ENCODE peak calls at places on chromosomes 7 and 10, in ten cellular contexts. S, F, A, K, I, Z, N, M, J and Y are unnamed samples.

GRCh38 chr7:3895341-3895740 is 594.3 kb downstream of the SDK1 start:
- DNase-seq in S (no peak), F (no peak), A (no peak), K (no peak), I (no peak), Z (no peak), N (no peak), M (peak; percentile 90), J (no peak), Y (no peak)

GRCh38 chr10:117007080-117007479 is 2.1 kb upstream of the SHTN1 start:
- DNase-seq in S (no peak), F (peak; percentile 61), A (no peak), K (no peak), I (peak; percentile 44), Z (no peak), N (no peak), M (no peak), J (no peak), Y (peak; percentile 57)

GRCh38 chr7:92635538-92635937 is 45.3 kb upstream of the FAM133B start:
- DNase-seq in S (no peak), F (no peak), A (no peak), K (no peak), I (no peak), Z (no peak), N (no peak), M (no peak), J (no peak), Y (no peak)

GRCh38 chr7:43664681-43665080 is 64.6 kb downstream of the COA1 start:
- DNase-seq in S (no peak), F (no peak), A (no peak), K (no peak), I (no peak), Z (no peak), N (no peak), M (no peak), J (no peak), Y (no peak)

GRCh38 chr10:113447278-113447677 is 105.6 kb upstream of the HABP2 start:
- DNase-seq in S (no peak), F (no peak), A (no peak), K (no peak), I (no peak), Z (no peak), N (no peak), M (no peak), J (no peak), Y (no peak)

GRCh38 chr7:28400838-28401360 is 11.4 kb upstream of the CREB5 start:
- DNase-seq in S (no peak), F (no peak), A (no peak), K (no peak), I (no peak), Z (no peak), N (no peak), M (no peak), J (no peak), Y (no peak)

GRCh38 chr7:113071465-113071864 is 15.2 kb downstream of the GPR85 start:
- DNase-seq in S (no peak), F (no peak), A (no peak), K (no peak), I (no peak), Z (no peak), N (no peak), M (no peak), J (no peak), Y (no peak)

GRCh38 chr7:36129048-36129534 is 24.0 kb upstream of the EEPD1 start:
- DNase-seq in S (no peak), F (peak; percentile 89), A (peak; percentile 85), K (peak; percentile 39), I (no peak), Z (no peak), N (peak; percentile 89), M (peak; percentile 92), J (peak; percentile 87), Y (peak; percentile 34)

GRCh38 chr7:45402480-45403218 is 171.5 kb upstream of the ADCY1 start:
- DNase-seq in S (no peak), F (no peak), A (no peak), K (no peak), I (no peak), Z (no peak), N (no peak), M (no peak), J (no peak), Y (no peak)

GRCh38 chr7:157951300-157952049 is 614.7 kb downstream of the DNAJB6 start:
- DNase-seq in S (no peak), F (no peak), A (no peak), K (no peak), I (no peak), Z (no peak), N (no peak), M (no peak), J (no peak), Y (no peak)

GRCh38 chr10:13302821-13303555 is 3.1 kb upstream of the PHYH start:
- DNase-seq in S (no peak), F (no peak), A (no peak), K (no peak), I (no peak), Z (no peak), N (no peak), M (no peak), J (no peak), Y (no peak)

GRCh38 chr10:19629559-19629958 is 186.7 kb upstream of the PLXDC2 start:
- DNase-seq in S (peak; percentile 86), F (peak; percentile 17), A (peak; percentile 63), K (no peak), I (no peak), Z (peak; percentile 86), N (peak; percentile 14), M (no peak), J (peak; percentile 72), Y (no peak)

DNA sequence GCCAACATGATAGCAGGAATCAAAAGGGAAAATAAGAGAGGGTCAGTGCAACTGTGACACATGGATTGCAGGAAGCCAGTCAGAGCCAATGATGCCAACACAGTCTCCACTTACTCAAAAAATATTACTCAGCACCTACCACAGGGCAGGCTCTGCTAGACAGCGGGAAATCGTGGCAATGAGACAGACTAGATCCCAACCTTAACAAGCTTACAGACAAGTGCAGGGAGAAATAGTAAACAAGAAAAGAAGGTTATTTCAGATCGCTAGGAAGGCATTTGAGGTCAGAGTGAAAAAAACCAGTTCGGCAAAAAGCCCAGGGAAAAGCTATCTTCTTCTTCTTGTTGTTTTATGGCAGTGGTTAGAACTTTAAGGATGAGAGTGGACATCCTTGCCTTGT is 45.2 kb upstream of the NPFFR1 start:
- DNase-seq in S (no peak), F (no peak), A (no peak), K (no peak), I (no peak), Z (no peak), N (no peak), M (no peak), J (no peak), Y (peak; percentile 85)
- TF ChIP-seq POLR2A in S (no peak), F (no peak), A (no peak), K (no peak), I (no peak), Z (no peak), N (no peak), M (no peak), J (no peak), Y (no peak)

DNA sequence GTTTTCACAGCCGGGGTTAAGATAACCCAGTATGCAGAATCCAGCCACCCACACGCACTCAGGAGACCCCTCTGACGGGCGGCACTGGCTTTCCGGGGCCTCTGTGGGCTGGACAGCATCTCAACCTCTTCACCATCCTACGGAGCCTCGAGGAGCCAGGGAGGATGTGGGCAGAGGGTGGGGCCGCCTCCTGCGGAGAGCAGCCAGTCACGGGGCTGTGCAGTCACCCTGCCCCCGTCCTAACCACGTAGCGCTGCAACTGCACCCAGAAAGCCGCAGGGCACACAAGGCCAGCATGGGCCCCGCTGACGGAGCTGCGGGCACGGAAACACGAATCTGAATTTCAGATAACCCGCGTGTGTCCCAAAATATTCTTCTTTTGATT is 270.3 kb downstream of the ELFN1 start:
- DNase-seq in S (peak; percentile 78), F (no peak), A (peak; percentile 76), K (peak; percentile 88), I (peak; percentile 33), Z (peak; percentile 68), N (peak; percentile 23), M (no peak), J (no peak), Y (peak; percentile 100)
- TF ChIP-seq POLR2A in S (no peak), F (no peak), A (no peak), K (no peak), I (no peak), Z (no peak), N (no peak), M (no peak), J (no peak), Y (peak; percentile 23)

DNA sequence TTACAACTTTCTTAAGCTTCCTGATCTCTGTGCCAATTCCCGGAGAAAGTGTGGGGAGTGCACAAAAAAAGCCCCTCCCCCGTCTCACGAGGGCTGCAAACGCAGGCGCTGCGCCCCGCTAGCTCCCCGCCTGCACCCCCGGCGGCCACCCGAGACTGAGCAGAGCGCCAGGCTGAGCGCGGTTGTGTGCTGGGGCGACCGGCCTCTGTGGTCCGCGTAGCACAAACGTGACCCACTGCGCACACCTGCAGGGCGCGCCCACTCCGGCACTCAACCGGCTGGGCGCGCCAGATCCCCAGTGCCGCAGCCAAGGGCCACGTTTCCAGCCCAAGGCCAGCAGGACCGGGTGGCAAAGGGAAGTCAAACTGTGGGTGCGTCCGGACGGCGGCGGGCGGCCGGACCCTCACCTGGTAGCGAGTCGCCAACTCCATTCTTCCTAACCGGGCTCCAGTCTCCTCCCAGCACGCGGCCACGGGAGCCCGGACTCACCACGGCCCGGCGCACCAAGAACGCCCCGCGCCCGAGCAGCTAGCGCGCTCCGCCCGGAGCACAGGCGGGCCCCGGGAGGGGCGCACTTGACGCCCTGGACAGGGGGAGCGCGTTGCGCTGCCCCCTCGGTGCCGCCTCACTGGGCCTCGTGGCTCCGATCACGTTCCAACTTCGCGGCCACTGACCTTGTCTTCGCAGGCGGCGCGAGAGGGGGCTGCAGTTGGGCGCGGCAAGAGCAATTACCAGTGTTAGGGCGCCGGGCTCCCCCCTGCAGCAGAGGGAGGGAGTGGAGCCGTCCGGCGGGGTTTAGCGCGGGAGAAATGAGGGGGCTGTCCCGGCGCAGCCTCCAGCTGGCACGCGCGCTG is at the start of gene CDCA7L:
- DNase-seq in S (peak; percentile 87), F (peak; percentile 81), A (peak; percentile 33), K (peak; percentile 93), I (peak; percentile 67), Z (peak; percentile 86), N (no peak), M (no peak), J (peak; percentile 78), Y (peak; percentile 92)
- TF ChIP-seq POLR2A in S (no peak), F (peak; percentile 48), A (no peak), K (peak; percentile 78), I (no peak), Z (peak; percentile 54), N (no peak), M (no peak), J (no peak), Y (peak; percentile 96)

DNA sequence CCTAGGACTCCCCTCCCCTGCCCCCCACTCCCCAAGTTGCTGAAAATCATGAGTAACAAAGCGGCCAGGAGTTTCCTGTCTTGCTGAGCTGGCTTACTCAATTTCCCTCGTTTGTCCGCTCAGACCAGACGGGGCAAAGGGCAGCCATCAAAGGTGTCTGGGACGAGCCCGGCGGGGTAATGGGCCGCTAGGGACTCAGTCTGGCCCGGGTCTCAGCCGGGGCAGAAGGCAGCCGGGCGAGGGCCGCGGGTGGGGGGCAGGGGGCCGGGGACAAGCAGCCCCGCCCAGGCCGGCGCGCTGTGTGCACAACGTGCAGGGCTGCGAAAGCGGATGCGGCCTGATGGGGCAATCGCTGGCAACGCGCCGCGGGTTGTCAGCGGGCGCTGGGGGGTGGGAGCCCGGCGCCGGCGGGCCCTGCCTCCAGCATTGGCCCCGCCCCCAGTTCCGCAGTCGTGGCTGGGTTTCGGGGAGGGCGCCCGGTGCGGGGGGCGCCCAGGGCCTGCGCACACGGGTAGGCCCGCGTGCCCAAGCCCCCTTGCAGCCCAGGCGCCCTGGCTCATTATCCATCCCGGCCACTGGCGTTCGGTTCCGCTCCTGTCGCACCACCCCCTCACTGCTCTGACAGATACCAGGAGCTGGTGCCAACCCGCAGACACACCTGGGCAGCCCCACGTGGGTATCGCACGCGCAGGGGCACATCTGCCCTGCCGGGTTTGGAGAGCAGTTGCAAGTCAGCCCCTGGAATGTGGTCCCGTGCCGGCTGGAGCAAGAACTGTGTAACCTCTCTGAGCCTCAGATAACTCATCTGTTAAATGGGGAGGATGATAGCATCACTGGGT is 35.1 kb downstream of the DNAJB12 start:
- DNase-seq in S (peak; percentile 97), F (peak; percentile 94), A (peak; percentile 88), K (peak; percentile 100), I (no peak), Z (peak; percentile 96), N (peak; percentile 90), M (peak; percentile 97), J (peak; percentile 96), Y (peak; percentile 86)
- TF ChIP-seq POLR2A in S (no peak), F (no peak), A (no peak), K (no peak), I (no peak), Z (peak; percentile 54), N (peak; percentile 82), M (peak; percentile 8), J (no peak), Y (peak; percentile 25)